ENCODE peak calls at places on chromosomes 4 and X, in four cellular contexts. One of them, this sample, is unnamed.

GRCh38 chr4:140926672-140927071 is 170.5 kb upstream of the TBC1D9 start:
- DNase-seq in H54: no peak
- DNase-seq in stimulated activated CD8-positive, alpha-beta memory T cell treated with anti-CD3 and anti-CD28 coated beads, Interleukin-15, amount 100 ng/mL, for 4 hours: no peak
- DNase-seq in HFFc6: peak; percentile 77
- DNase-seq in this sample: no peak

GRCh38 chr4:132958457-132959263 is 190.4 kb upstream of the PCDH10 start:
- DNase-seq in H54: no peak
- DNase-seq in stimulated activated CD8-positive, alpha-beta memory T cell treated with anti-CD3 and anti-CD28 coated beads, Interleukin-15, amount 100 ng/mL, for 4 hours: no peak
- DNase-seq in HFFc6: no peak
- DNase-seq in this sample: no peak

GRCh38 chrX:22164770-22165388 is 107.8 kb upstream of the CBLL2 start:
- DNase-seq in H54: peak; percentile 6
- DNase-seq in stimulated activated CD8-positive, alpha-beta memory T cell treated with anti-CD3 and anti-CD28 coated beads, Interleukin-15, amount 100 ng/mL, for 4 hours: no peak
- DNase-seq in HFFc6: peak; percentile 7
- DNase-seq in this sample: no peak

GRCh38 chr4:76017056-76017686 is 6.1 kb downstream of the CXCL10 start:
- DNase-seq in H54: no peak
- DNase-seq in stimulated activated CD8-positive, alpha-beta memory T cell treated with anti-CD3 and anti-CD28 coated beads, Interleukin-15, amount 100 ng/mL, for 4 hours: no peak
- DNase-seq in HFFc6: no peak
- DNase-seq in this sample: no peak

GRCh38 chr4:67765401-67765800 is 11.2 kb upstream of the GNRHR start:
- DNase-seq in H54: no peak
- DNase-seq in stimulated activated CD8-positive, alpha-beta memory T cell treated with anti-CD3 and anti-CD28 coated beads, Interleukin-15, amount 100 ng/mL, for 4 hours: no peak
- DNase-seq in HFFc6: no peak
- DNase-seq in this sample: no peak

GRCh38 chr4:3642056-3642630 is 109.9 kb upstream of the LRPAP1 start:
- DNase-seq in H54: no peak
- DNase-seq in stimulated activated CD8-positive, alpha-beta memory T cell treated with anti-CD3 and anti-CD28 coated beads, Interleukin-15, amount 100 ng/mL, for 4 hours: no peak
- DNase-seq in HFFc6: no peak
- DNase-seq in this sample: no peak

GRCh38 chr4:179278647-179279046 is 1836.4 kb upstream of the AGA start:
- DNase-seq in H54: no peak
- DNase-seq in stimulated activated CD8-positive, alpha-beta memory T cell treated with anti-CD3 and anti-CD28 coated beads, Interleukin-15, amount 100 ng/mL, for 4 hours: no peak
- DNase-seq in HFFc6: no peak
- DNase-seq in this sample: no peak

GRCh38 chrX:50697691-50698090 is 116.3 kb downstream of the SHROOM4 start:
- DNase-seq in H54: no peak
- DNase-seq in stimulated activated CD8-positive, alpha-beta memory T cell treated with anti-CD3 and anti-CD28 coated beads, Interleukin-15, amount 100 ng/mL, for 4 hours: no peak
- DNase-seq in HFFc6: peak; percentile 14
- DNase-seq in this sample: no peak

GRCh38 chrX:70042399-70043371 is 7.1 kb downstream of the AWAT2 start:
- DNase-seq in H54: peak; percentile 12
- DNase-seq in stimulated activated CD8-positive, alpha-beta memory T cell treated with anti-CD3 and anti-CD28 coated beads, Interleukin-15, amount 100 ng/mL, for 4 hours: no peak
- DNase-seq in HFFc6: peak; percentile 8
- DNase-seq in this sample: no peak

GRCh38 chr4:87589531-87589930 is 18.8 kb upstream of the DSPP start:
- DNase-seq in H54: peak; percentile 4
- DNase-seq in stimulated activated CD8-positive, alpha-beta memory T cell treated with anti-CD3 and anti-CD28 coated beads, Interleukin-15, amount 100 ng/mL, for 4 hours: no peak
- DNase-seq in HFFc6: peak; percentile 90
- DNase-seq in this sample: no peak

GRCh38 chrX:38627683-38628082 is 66.3 kb downstream of the TSPAN7 start:
- DNase-seq in H54: no peak
- DNase-seq in stimulated activated CD8-positive, alpha-beta memory T cell treated with anti-CD3 and anti-CD28 coated beads, Interleukin-15, amount 100 ng/mL, for 4 hours: no peak
- DNase-seq in HFFc6: peak; percentile 2
- DNase-seq in this sample: no peak

GRCh38 chr4:5940470-5941203 is 47.8 kb upstream of the CRMP1 start:
- DNase-seq in H54: no peak
- DNase-seq in stimulated activated CD8-positive, alpha-beta memory T cell treated with anti-CD3 and anti-CD28 coated beads, Interleukin-15, amount 100 ng/mL, for 4 hours: no peak
- DNase-seq in HFFc6: no peak
- DNase-seq in this sample: no peak

This sample was measured in CD4-positive, alpha-beta memory T cell.